ENCODE peak calls at places on chromosome 5, in five cellular contexts. One of them, this sample, is unnamed. For H3K27me3, the result is how much of the 10 kb centered on the place peaks cover.

GRCh38 chr5:145938699-145939531 is 2.5 kb downstream of the SH3RF2 start:
- DNase-seq in ascending aorta: no peak
- DNase-seq in HCT116: no peak
- DNase-seq in colonic mucosa: peak
- DNase-seq in prostate gland: no peak
- DNase-seq in this sample: no peak

GRCh38 chr5:74540582-74540981 is 99.9 kb downstream of the ENC1 start:
- DNase-seq in HCT116: no peak
- DNase-seq in prostate gland: no peak
- DNase-seq in colonic mucosa: no peak
- DNase-seq in ascending aorta: no peak
- DNase-seq in this sample: no peak

GRCh38 chr5:102865510-102866314 is 110.6 kb downstream of the PAM start:
- DNase-seq in ascending aorta: peak
- DNase-seq in colonic mucosa: peak
- DNase-seq in HCT116: peak
- DNase-seq in prostate gland: peak
- DNase-seq in this sample: peak

GRCh38 chr5:90878081-90878480 is 319.5 kb downstream of the ADGRV1 start:
- DNase-seq in HCT116: no peak
- DNase-seq in colonic mucosa: no peak
- DNase-seq in prostate gland: no peak
- DNase-seq in ascending aorta: no peak
- DNase-seq in this sample: no peak

GRCh38 chr5:60792438-60792837 is 51.6 kb downstream of the ELOVL7 start:
- DNase-seq in prostate gland: no peak
- DNase-seq in HCT116: no peak
- DNase-seq in colonic mucosa: no peak
- DNase-seq in ascending aorta: no peak
- DNase-seq in this sample: no peak

GRCh38 chr5:160081495-160081894 is 37.8 kb downstream of the PWWP2A start:
- DNase-seq in prostate gland: no peak
- DNase-seq in ascending aorta: no peak
- DNase-seq in HCT116: no peak
- DNase-seq in colonic mucosa: no peak
- DNase-seq in this sample: no peak

GRCh38 chr5:139382781-139383180 is 316 bp downstream of the SLC23A1 start:
- DNase-seq in ascending aorta: no peak
- DNase-seq in HCT116: no peak
- DNase-seq in prostate gland: no peak
- DNase-seq in colonic mucosa: no peak
- DNase-seq in this sample: no peak

GRCh38 chr5:14204011-14204670 is 61.0 kb downstream of the TRIO start:
- DNase-seq in colonic mucosa: no peak
- DNase-seq in HCT116: no peak
- DNase-seq in ascending aorta: no peak
- DNase-seq in prostate gland: no peak
- DNase-seq in this sample: no peak

GRCh38 chr5:102629827-102630605 is 125.1 kb upstream of the PAM start:
- DNase-seq in colonic mucosa: no peak
- DNase-seq in HCT116: no peak
- DNase-seq in prostate gland: no peak
- DNase-seq in ascending aorta: no peak
- DNase-seq in this sample: no peak

GRCh38 chr5:150587830-150588494 is 52.5 kb upstream of the SYNPO start:
- DNase-seq in prostate gland: no peak
- DNase-seq in colonic mucosa: no peak
- DNase-seq in HCT116: no peak
- DNase-seq in ascending aorta: no peak
- DNase-seq in this sample: no peak

GRCh38 chr5:67465556-67466206 is 269.1 kb upstream of the CD180 start:
- DNase-seq in ascending aorta: no peak
- DNase-seq in HCT116: no peak
- DNase-seq in colonic mucosa: no peak
- DNase-seq in prostate gland: no peak
- DNase-seq in this sample: no peak

GRCh38 chr5:56192246-56192645 is 40.9 kb downstream of the ANKRD55 start:
- DNase-seq in colonic mucosa: no peak
- DNase-seq in HCT116: no peak
- DNase-seq in prostate gland: no peak
- DNase-seq in ascending aorta: no peak
- DNase-seq in this sample: no peak

GRCh38 chr5:36337592-36337991 is 35.9 kb upstream of the RANBP3L start:
- DNase-seq in HCT116: no peak
- DNase-seq in ascending aorta: no peak
- DNase-seq in colonic mucosa: no peak
- DNase-seq in prostate gland: no peak
- DNase-seq in this sample: no peak

GRCh38 chr5:85512896-85513295 is 1104.8 kb upstream of the COX7C start:
- DNase-seq in HCT116: no peak
- DNase-seq in prostate gland: no peak
- DNase-seq in colonic mucosa: no peak
- DNase-seq in ascending aorta: no peak
- DNase-seq in this sample: no peak

GRCh38 chr5:73122875-73123810 is 2.8 kb downstream of the TMEM171 start:
- DNase-seq in ascending aorta: no peak
- DNase-seq in colonic mucosa: no peak
- DNase-seq in HCT116: no peak
- DNase-seq in prostate gland: no peak
- DNase-seq in this sample: no peak

GRCh38 chr5:31811210-31811609 is 172.3 kb downstream of the PDZD2 start:
- DNase-seq in prostate gland: no peak
- DNase-seq in ascending aorta: no peak
- DNase-seq in colonic mucosa: no peak
- DNase-seq in HCT116: peak
- DNase-seq in this sample: no peak

GRCh38 chr5:54663876-54664275 is 146.3 kb downstream of the SNX18 start:
- DNase-seq in HCT116: no peak
- DNase-seq in ascending aorta: no peak
- DNase-seq in prostate gland: no peak
- DNase-seq in colonic mucosa: no peak
- DNase-seq in this sample: peak

GRCh38 chr5:141883184-141883947 is 5.2 kb upstream of the PCDH1 start:
- DNase-seq in colonic mucosa: no peak
- DNase-seq in ascending aorta: no peak
- DNase-seq in prostate gland: no peak
- DNase-seq in HCT116: no peak
- DNase-seq in this sample: peak

GRCh38 chr5:145479271-145479670 is 355.9 kb downstream of the PRELID2 start:
- DNase-seq in HCT116: no peak
- DNase-seq in colonic mucosa: no peak
- DNase-seq in prostate gland: no peak
- DNase-seq in ascending aorta: no peak
- DNase-seq in this sample: no peak

GRCh38 chr5:121251954-121252353 is 599.7 kb upstream of the FTMT start:
- DNase-seq in colonic mucosa: no peak
- DNase-seq in HCT116: peak
- DNase-seq in ascending aorta: no peak
- DNase-seq in prostate gland: no peak
- DNase-seq in this sample: no peak

GRCh38 chr5:93677344-93678021 is 63.9 kb downstream of the POU5F2 start:
- DNase-seq in prostate gland: peak
- DNase-seq in HCT116: peak
- DNase-seq in colonic mucosa: no peak
- DNase-seq in ascending aorta: no peak
- DNase-seq in this sample: no peak

GRCh38 chr5:36396640-36397039 is 94.9 kb upstream of the RANBP3L start:
- DNase-seq in HCT116: no peak
- DNase-seq in ascending aorta: no peak
- DNase-seq in colonic mucosa: no peak
- DNase-seq in prostate gland: no peak
- DNase-seq in this sample: no peak

GRCh38 chr5:153831976-153832375 is 206.7 kb downstream of the FAM114A2 start:
- DNase-seq in ascending aorta: no peak
- DNase-seq in HCT116: peak
- DNase-seq in colonic mucosa: no peak
- DNase-seq in prostate gland: no peak
- DNase-seq in this sample: no peak

GRCh38 chr5:98770911-98771322 is 2.5 kb upstream of the RGMB start:
- DNase-seq in colonic mucosa: no peak
- DNase-seq in HCT116: no peak
- DNase-seq in prostate gland: no peak
- DNase-seq in ascending aorta: no peak
- DNase-seq in this sample: no peak

GRCh38 chr5:168790037-168790635 is 211.0 kb upstream of the PANK3 start:
- DNase-seq in prostate gland: no peak
- DNase-seq in ascending aorta: no peak
- DNase-seq in colonic mucosa: no peak
- DNase-seq in HCT116: no peak
- DNase-seq in this sample: no peak

GRCh38 chr5:53194086-53194485 is 84.5 kb upstream of the MOCS2 start:
- DNase-seq in colonic mucosa: no peak
- DNase-seq in ascending aorta: no peak
- DNase-seq in HCT116: no peak
- DNase-seq in prostate gland: no peak
- DNase-seq in this sample: no peak

GRCh38 chr5:128380324-128380723 is 157.7 kb downstream of the FBN2 start:
- DNase-seq in prostate gland: no peak
- DNase-seq in colonic mucosa: no peak
- DNase-seq in HCT116: no peak
- DNase-seq in ascending aorta: no peak
- DNase-seq in this sample: no peak

GRCh38 chr5:6785861-6786180 is 72.6 kb downstream of the TENT4A start:
- DNase-seq in ascending aorta: no peak
- DNase-seq in prostate gland: no peak
- DNase-seq in colonic mucosa: no peak
- DNase-seq in HCT116: no peak
- DNase-seq in this sample: no peak

GRCh38 chr5:64742411-64742810 is 26.1 kb downstream of the SREK1IP1 start:
- DNase-seq in prostate gland: no peak
- DNase-seq in HCT116: no peak
- DNase-seq in ascending aorta: no peak
- DNase-seq in colonic mucosa: no peak
- DNase-seq in this sample: no peak

DNA sequence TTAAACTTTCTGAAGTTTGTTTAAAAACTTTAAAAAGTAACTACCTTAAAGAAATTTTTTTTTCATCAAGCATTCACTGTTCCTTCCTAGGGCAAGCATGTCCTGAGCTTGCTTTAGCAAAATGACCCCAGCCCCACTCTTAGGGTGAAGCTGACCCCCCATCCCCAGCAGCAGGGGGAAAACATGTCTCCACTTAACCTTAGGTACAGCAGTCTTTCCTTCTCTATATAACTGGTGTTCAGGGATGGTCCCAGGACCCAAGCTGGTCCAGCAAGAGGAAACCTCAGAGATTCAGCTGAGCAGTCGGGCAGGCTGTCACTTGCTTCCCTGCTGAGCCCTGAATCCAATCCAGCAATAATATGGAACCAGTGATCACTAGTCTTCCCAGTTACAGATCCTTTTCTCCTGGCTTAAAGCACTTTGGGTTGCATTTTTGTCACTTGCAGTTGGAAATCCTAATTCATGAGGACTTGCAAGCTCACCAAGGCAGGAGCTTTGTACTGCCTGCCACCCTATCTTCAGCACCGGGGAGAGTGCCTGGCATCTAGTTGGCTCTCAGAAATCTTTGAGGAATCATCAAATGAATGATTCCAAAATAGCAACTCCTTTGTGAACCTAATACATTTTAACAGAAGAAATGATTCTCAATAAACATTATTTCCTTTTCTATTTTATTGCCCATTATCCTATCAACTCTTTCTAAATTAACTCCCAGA is 91.2 kb downstream of the FSTL4 start:
- DNase-seq in ascending aorta: no peak
- DNase-seq in HCT116: no peak
- DNase-seq in colonic mucosa: no peak
- DNase-seq in prostate gland: no peak
- DNase-seq in this sample: no peak
- H3K27me3 ChIP-seq in ascending aorta: under half
- H3K27me3 ChIP-seq in HCT116: under half
- H3K27me3 ChIP-seq in colonic mucosa: under half
- H3K27me3 ChIP-seq in prostate gland: under half
- H3K27me3 ChIP-seq in this sample: under half

DNA sequence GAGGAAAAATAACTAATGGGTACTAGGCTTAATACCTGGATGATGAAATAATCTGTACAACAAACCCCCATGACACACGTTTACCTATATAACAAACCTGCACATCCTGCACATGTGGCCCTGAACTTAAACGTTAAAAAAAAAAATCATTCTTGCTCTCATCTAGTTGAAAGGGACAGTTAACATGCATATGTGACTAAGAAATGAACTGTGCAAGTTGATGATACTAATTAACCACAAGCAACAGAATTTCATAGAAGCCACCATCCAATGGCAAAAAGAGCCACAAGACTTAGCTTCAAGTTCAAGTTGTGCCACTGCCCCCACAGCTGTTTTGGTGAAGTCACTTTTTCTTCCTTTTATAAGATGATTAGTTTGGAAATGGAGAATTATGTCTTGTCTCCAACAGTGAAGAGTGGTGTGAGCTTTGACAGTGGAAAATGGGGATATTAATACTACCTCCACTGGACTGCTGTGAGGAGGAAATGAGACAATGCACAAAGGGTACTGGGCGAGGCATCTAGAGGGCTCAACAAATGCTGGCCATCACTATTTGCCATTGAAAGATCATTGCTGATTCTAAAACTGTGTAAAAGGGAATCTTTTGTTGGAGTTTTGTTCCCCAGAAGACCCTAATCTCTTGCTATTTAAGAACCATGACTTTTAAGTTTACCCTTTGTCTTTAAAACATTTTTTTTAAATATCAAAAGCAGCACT is 202.1 kb downstream of the EBF1 start:
- DNase-seq in ascending aorta: no peak
- DNase-seq in prostate gland: no peak
- DNase-seq in colonic mucosa: no peak
- DNase-seq in HCT116: no peak
- DNase-seq in this sample: no peak
- H3K27ac ChIP-seq in ascending aorta: no peak
- H3K27ac ChIP-seq in prostate gland: no peak
- H3K27ac ChIP-seq in colonic mucosa: no peak
- H3K27ac ChIP-seq in HCT116: no peak
- H3K27ac ChIP-seq in this sample: no peak

GRCh38 chr5:43042176-43042625 is 2.1 kb upstream of the ANXA2R start:
- DNase-seq in colonic mucosa: peak
- DNase-seq in HCT116: peak
- DNase-seq in prostate gland: peak
- DNase-seq in ascending aorta: no peak
- DNase-seq in this sample: peak
- TF ChIP-seq CTCF in colonic mucosa: no peak
- TF ChIP-seq CTCF in HCT116: peak
- TF ChIP-seq CTCF in prostate gland: no peak
- TF ChIP-seq CTCF in ascending aorta: no peak
- TF ChIP-seq CTCF in this sample: no peak

DNA sequence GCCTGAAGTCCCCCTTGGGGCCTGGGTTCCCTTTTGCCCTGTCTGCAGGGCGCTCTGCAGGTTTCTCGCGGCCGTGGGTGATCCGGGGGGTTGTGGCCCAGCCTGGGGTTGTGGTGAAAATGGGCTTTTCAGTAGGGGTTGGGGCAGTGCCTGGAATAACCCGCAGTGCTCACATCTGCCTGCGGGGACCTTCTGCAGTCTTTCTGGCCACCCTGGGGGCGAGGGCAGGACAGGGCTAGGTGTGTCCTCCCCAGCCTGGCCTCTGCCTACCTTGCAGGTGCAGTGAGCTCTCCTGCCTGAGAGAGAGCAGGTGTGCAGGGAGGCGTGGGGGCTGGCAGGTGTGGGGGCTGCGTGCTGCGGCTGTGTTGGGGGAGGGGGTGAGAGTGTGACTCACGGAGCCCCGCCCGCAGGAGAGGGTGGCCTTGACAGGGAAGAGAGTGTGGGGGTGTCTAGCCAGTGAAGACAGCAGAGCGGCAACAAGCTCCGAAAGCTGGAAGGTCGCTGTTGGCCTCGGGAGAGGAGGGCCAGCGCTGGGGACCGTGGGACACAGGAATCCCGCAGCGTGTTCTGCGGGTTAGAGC is 131.4 kb downstream of the MRPL36 start:
- DNase-seq in colonic mucosa: no peak
- DNase-seq in HCT116: no peak
- DNase-seq in ascending aorta: no peak
- DNase-seq in prostate gland: no peak
- DNase-seq in this sample: peak
- H3K27me3 ChIP-seq in colonic mucosa: under half
- H3K27me3 ChIP-seq in HCT116: under half
- H3K27me3 ChIP-seq in ascending aorta: under half
- H3K27me3 ChIP-seq in prostate gland: under half
- H3K27me3 ChIP-seq in this sample: under half

This sample was measured in right atrium auricular region.